ENCODE peak calls at places on chromosome 15, in five cellular contexts. I is ELR; S is amniotic stem cell; T is SK-N-SH; R is stimulated activated CD8-positive, alpha-beta memory T cell treated with anti-CD3 and anti-CD28 coated beads, Interleukin-2, amount 100 ng/mL, for 1 hour. G is an unnamed sample.

GRCh38 chr15:100781961-100782525 is 97.6 kb upstream of the ALDH1A3 start:
- DNase-seq in I (no peak), S (no peak), T (peak), R (no peak), G (no peak)

GRCh38 chr15:57611938-57612337 is 20.2 kb downstream of the MYZAP start:
- DNase-seq in I (peak), S (peak), T (peak), R (no peak), G (no peak)

GRCh38 chr15:39156636-39157255 is 424.1 kb upstream of the THBS1 start:
- DNase-seq in I (no peak), S (no peak), T (no peak), R (no peak), G (no peak)

GRCh38 chr15:47742742-47743141 is 25.4 kb downstream of the SEMA6D start:
- DNase-seq in I (no peak), S (no peak), T (no peak), R (no peak), G (no peak)

GRCh38 chr15:78680416-78681068 is 39.5 kb upstream of the CHRNB4 start:
- DNase-seq in I (no peak), S (no peak), T (no peak), R (no peak), G (peak)

GRCh38 chr15:99228120-99228770 is 21.1 kb downstream of the TTC23 start:
- DNase-seq in I (no peak), S (no peak), T (no peak), R (no peak), G (no peak)

GRCh38 chr15:66483131-66483566 is 14.4 kb downstream of the SNAPC5 start:
- DNase-seq in I (peak), S (no peak), T (no peak), R (no peak), G (no peak)

GRCh38 chr15:67175643-67176071 is 78.8 kb downstream of the AAGAB start:
- DNase-seq in I (no peak), S (no peak), T (no peak), R (no peak), G (no peak)

GRCh38 chr15:61155741-61156700 is 73.1 kb downstream of the RORA start:
- DNase-seq in I (peak), S (no peak), T (no peak), R (no peak), G (no peak)

GRCh38 chr15:94331731-94332130 is 100.4 kb downstream of the MCTP2 start:
- DNase-seq in I (no peak), S (no peak), T (no peak), R (no peak), G (no peak)

GRCh38 chr15:41511331-41512077 is 2.1 kb downstream of the LTK start:
- DNase-seq in I (no peak), S (no peak), T (no peak), R (no peak), G (no peak)

GRCh38 chr15:81029416-81030367 is 29.0 kb downstream of the TLNRD1 start:
- DNase-seq in I (peak), S (no peak), T (no peak), R (no peak), G (no peak)

GRCh38 chr15:92411256-92411655 is 17.6 kb downstream of the ST8SIA2 start:
- DNase-seq in I (no peak), S (no peak), T (no peak), R (no peak), G (no peak)